ENCODE peak calls at places on chromosome 3, in four cellular contexts. Y, Z, K and T are unnamed samples.

GRCh38 chr3:49022751-49023171 is 840 bp downstream of the NDUFAF3 start:
- DNase-seq in K (peak), Z (no peak), Y (peak), T (no peak)

GRCh38 chr3:111152506-111152905 is 80.9 kb downstream of the NECTIN3 start:
- DNase-seq in Y (no peak), K (no peak), Z (peak), T (no peak)

GRCh38 chr3:170233532-170233931 is 11.3 kb downstream of the PRKCI start:
- DNase-seq in Z (peak), K (peak), Y (no peak), T (no peak)

GRCh38 chr3:123384256-123384655 is 64.6 kb downstream of the ADCY5 start:
- DNase-seq in Z (no peak), K (no peak), Y (no peak), T (no peak)

GRCh38 chr3:53028641-53029040 is 17.2 kb downstream of the SFMBT1 start:
- DNase-seq in Y (no peak), K (no peak), Z (no peak), T (no peak)

GRCh38 chr3:161913786-161914389 is 417.3 kb downstream of the OTOL1 start:
- DNase-seq in K (peak), Z (peak), Y (no peak), T (no peak)

GRCh38 chr3:62688050-62688449 is 187.2 kb downstream of the CADPS start:
- DNase-seq in Y (no peak), K (peak), Z (peak), T (no peak)

GRCh38 chr3:98185180-98185579 is 18.7 kb downstream of the OR5H15 start:
- DNase-seq in Z (no peak), K (no peak), Y (peak), T (no peak)

GRCh38 chr3:8307545-8308110 is 194.0 kb upstream of the LMCD1 start:
- DNase-seq in Y (no peak), K (no peak), Z (no peak), T (no peak)

GRCh38 chr3:41900265-41900664 is 61.6 kb downstream of the ULK4 start:
- DNase-seq in Y (no peak), Z (peak), K (peak), T (peak)

GRCh38 chr3:148605551-148605950 is 92.2 kb upstream of the AGTR1 start:
- DNase-seq in K (no peak), Z (no peak), Y (no peak), T (no peak)

GRCh38 chr3:141379250-141379872 is 11.1 kb downstream of the ZBTB38 start:
- DNase-seq in K (no peak), Z (no peak), Y (peak), T (no peak)

GRCh38 chr3:182139627-182140357 is 428.1 kb downstream of the SOX2 start:
- DNase-seq in K (no peak), Y (no peak), Z (no peak), T (no peak)

DNA sequence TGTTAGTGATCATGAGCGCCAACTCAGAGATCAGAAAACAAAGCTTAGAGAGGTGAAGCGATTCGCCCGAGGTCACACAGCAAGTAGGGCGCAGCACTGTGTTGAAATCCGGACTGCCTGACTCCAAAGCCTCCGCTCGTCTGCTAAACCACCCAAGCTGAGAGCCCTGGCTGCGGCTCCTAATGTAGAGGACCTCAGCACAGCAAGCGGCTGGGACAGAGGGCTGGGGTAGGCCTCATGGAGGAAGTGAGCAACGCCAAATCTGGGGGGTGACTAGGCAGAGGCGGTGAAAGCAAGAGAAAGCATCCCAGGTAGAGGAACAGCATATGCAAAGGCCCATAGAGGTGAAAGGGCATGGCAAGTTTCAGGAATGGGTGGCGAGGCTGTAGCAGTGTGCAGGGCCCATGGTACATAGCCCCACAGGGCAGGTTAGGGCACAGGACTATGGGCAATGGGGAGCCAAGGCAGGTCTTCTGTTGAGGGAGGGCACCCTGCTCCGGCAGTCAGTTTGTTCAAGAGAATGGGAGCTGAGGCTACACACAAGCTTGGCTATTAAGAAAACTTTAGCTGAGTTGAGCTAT is 795 bp upstream of the CFAP92 start:
- DNase-seq in Z (no peak), K (no peak), Y (no peak), T (no peak)
- H3K4me3 ChIP-seq in Z (no peak), K (peak), Y (peak), T (no peak)

DNA sequence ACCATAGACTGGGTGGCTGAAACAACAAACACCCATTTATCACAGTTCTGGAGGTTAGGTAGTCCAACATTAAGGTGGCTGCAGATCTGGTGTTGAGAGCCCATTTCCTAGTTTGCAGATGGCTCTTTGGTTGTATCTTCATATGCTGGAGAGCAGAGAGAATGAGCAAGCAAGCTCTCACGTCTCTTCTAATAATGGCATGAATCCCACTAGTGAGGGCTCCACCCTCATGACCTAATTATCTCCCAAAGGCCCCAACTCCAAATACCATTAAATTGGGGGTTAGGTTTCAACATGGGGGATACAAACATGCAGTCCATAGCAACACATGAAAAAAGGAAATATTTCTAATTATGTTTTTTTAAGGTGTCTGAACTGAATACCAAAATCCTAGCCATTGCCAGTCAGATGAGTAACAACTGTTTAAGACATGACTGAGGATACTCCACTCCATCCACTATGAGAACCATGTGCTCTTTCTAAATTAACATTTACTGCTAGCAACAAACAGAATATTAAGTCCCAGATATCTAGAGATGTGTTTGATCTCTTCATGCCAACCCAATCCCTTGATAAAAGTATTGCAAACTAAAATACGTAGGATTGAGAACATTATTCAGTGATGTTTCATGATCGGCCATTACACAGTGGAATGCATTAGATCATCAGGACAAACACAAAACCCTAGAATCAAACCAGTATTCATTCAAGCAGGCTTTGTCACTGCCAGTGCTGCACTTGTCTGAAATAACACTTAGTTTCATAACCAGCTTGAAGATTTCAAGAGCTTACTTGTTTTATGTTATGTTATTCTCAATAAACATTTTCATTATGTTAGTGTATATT is 340.3 kb downstream of the SLC9A9 start:
- DNase-seq in Z (peak), K (peak), Y (no peak), T (peak)
- H3K4me3 ChIP-seq in Z (no peak), K (no peak), Y (no peak), T (no peak)

GRCh38 chr3:184337315-184337714 is at the start of gene FAM131A:
- DNase-seq in K (no peak), Y (no peak), Z (peak), T (no peak)

GRCh38 chr3:184336484-184337230 is 743 bp upstream of the FAM131A start:
- DNase-seq in Z (peak), K (peak), Y (no peak), T (no peak)

GRCh38 chr3:184337981-184338380 is 581 bp downstream of the FAM131A start:
- DNase-seq in Z (no peak), K (no peak), Y (no peak), T (no peak)

GRCh38 chr3:184339016-184339415 is 1.6 kb downstream of the FAM131A start:
- DNase-seq in K (no peak), Y (no peak), Z (no peak), T (no peak)

GRCh38 chr3:184338538-184338945 is 1.1 kb downstream of the FAM131A start:
- DNase-seq in Z (peak), Y (no peak), K (no peak), T (no peak)
- H3K4me3 ChIP-seq in Z (no peak), Y (no peak), K (no peak), T (no peak)

DNA sequence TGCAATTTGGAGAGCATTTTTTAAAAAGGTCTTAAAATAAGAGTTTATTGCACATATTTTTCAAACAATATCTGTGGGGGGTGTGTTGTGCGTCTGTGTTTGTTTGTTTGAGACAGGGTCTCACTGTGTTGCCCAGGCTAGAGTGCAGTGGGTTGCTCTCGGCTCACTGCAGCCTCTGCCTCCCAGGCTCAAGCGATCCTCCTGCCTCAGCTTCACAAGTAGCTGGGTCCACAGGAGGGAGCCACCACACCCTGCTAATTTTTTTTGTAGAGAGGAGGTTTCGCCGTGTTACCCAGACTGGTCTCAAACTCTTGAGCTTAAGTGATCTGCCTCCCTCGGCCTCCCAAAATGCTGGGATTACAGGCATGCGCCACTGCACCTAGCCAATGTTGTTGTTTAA is 2.7 kb downstream of the MLF1 start:
- DNase-seq in K (peak), Y (no peak), Z (no peak), T (no peak)
- H3K4me3 ChIP-seq in K (no peak), Y (no peak), Z (no peak), T (no peak)

DNA sequence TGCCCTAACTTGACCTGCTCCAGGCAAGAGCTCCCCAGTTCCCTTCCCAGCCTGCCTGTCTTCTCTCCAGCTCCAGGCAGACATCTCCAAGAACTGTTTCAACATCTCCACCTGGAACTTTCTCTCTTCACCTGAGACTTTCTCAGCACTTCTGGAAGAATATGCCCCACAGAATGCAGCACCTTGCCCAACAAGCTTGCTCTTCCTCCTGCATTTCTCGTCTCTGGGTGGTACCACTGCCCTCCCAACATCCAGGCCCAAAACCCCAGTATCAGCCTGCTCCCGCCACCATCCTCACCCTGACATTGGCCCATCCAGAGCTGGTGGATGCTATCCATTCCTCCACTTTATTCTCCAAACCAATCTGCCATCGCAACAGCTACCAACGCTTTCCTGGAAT is 8.8 kb downstream of the RFTN1 start:
- DNase-seq in K (no peak), Z (no peak), Y (no peak), T (no peak)
- H3K4me3 ChIP-seq in K (no peak), Z (no peak), Y (no peak), T (no peak)

GRCh38 chr3:124730920-124731297 is 657 bp downstream of the UMPS start:
- DNase-seq in Y (no peak), K (no peak), Z (no peak), T (peak)
- H3K4me3 ChIP-seq in Y (peak), K (peak), Z (peak), T (peak)

DNA sequence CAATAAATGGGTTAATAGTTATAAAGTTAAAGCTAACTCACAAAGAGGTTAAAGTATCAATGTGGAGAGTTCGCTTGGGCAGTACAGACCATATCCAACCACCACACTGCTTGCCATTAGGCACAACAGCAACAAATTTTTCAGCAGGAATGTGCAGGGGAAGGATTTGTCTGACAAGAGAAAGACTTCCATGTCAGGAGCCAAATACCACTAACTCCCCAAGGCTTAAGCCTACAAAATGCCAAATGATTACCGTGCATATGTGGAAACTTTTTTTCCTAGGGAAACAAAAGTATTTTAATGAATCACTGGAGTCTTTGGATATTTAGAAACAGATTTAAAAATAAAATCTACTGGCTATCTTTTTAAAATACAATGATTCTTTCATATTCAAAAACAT is 8.1 kb downstream of the VGLL3 start:
- DNase-seq in Z (peak), Y (no peak), K (no peak), T (peak)
- H3K4me3 ChIP-seq in Z (no peak), Y (no peak), K (no peak), T (peak)

GRCh38 chr3:107239703-107240102 is 137.5 kb upstream of the CCDC54 start:
- DNase-seq in Z (no peak), Y (no peak), K (no peak), T (no peak)

GRCh38 chr3:107236661-107237375 is 140.4 kb upstream of the CCDC54 start:
- DNase-seq in K (no peak), Y (no peak), Z (no peak), T (no peak)

GRCh38 chr3:107238787-107239186 is 138.5 kb upstream of the CCDC54 start:
- DNase-seq in K (no peak), Z (no peak), Y (no peak), T (no peak)

GRCh38 chr3:107235923-107236315 is 141.3 kb upstream of the CCDC54 start:
- DNase-seq in Y (peak), K (peak), Z (peak), T (peak)

DNA sequence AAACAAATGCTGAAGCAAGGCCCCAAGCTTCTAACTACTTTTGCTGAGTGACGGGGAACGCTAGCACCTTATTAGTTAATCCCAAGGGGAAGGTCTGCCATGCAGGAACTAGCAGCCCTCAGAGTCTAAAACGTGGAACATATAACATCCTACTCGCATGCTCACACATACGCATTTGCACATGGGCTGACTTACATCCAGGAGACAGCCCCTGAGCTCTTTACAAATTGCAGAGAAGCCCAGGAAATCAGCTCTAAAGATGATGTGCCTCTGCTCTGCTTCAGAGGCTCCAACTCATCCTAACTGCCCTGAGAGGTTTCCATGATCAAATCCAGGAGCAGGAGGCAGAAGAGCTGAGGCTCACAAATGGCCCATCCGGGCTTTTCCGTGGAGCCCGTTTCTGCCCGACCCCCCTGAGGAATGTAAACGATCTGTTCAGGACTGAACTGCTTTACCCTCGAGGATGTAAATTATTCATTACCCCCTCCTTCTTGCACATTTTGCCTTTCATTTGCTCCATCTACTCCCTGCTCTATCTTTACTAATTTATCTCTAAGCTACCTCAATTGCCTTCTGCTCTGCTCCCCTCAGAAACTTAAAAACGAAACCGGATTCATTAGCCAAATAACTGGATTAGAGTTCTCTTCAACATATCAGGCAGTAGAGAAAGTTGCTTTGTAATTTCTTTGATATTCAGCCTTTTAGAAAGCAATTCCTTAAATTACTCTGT is 141.9 kb upstream of the CCDC54 start:
- DNase-seq in Z (peak), Y (no peak), K (no peak), T (peak)
- H3K4me3 ChIP-seq in Z (peak), Y (no peak), K (peak), T (peak)

GRCh38 chr3:65899226-65899625 is 139.5 kb downstream of the MAGI1 start:
- DNase-seq in Y (no peak), K (no peak), Z (no peak), T (no peak)

GRCh38 chr3:65904016-65904415 is 134.7 kb downstream of the MAGI1 start:
- DNase-seq in Z (no peak), K (no peak), Y (no peak), T (no peak)

GRCh38 chr3:65905648-65906211 is 133.0 kb downstream of the MAGI1 start:
- DNase-seq in Z (no peak), K (no peak), Y (no peak), T (no peak)

GRCh38 chr3:65901236-65901635 is 137.5 kb downstream of the MAGI1 start:
- DNase-seq in K (no peak), Z (no peak), Y (no peak), T (no peak)

DNA sequence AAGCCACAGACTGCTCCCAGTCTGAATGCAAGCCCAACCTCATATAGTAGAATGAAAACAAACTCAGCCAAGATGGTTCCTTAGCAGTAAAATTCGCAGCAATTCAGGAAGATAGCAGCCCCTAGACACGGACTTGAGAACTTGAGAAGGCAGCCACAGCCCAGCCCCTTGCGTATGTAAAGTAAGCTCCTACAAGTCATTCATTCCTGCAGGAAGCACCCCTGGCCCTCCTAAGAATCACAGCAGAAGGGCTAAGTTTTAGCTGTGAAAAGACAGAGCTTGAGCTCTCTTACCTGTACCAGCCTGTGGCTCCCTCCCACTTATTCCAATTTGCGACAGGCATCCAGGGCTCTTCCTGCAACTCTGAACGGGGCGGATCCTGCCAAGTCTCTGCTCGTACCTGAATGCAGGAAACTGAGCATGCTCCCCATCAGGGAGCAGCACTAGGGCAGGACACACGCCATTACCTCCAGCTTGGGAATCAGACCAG is 136.4 kb downstream of the MAGI1 start:
- DNase-seq in K (no peak), Y (peak), Z (peak), T (no peak)
- H3K4me3 ChIP-seq in K (no peak), Y (no peak), Z (no peak), T (no peak)

DNA sequence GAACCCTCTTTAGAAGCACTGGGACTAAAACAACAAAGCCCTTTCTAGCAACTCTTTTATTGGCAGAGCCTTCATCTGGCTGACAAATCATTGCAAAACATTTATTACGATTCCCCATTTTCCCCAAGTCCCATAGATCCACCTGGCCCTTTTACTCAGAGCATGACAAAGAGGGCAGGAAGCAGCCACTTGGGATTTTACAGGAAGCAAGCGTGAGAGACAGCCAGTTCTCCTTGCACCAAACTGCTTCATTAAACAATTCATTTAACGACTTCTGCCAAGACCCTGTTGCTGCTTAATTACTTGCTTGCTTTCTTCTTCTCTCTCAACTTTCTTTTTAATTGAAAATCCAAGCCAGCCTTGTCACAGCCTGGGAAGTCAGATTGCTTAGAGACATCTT is 298.0 kb downstream of the LRRC3B start:
- DNase-seq in K (no peak), Y (no peak), Z (no peak), T (no peak)
- H3K4me3 ChIP-seq in K (no peak), Y (no peak), Z (no peak), T (no peak)